ENCODE peak calls at places on chromosomes 13 and 19, in ten cellular contexts. P is EL; S is kidney tubule cell; A is CD8-positive, alpha-beta memory T cell; B is astrocyte of the cerebellum; K is activated CD4-positive, alpha-beta T cell treated with anti-CD3 and anti-CD28 coated beads, Interleukin-2, amount 50 U/mL, for 48 hours; H is M059J; Y is SK-N-DZ; X is stimulated activated naive CD4-positive, alpha-beta T cell; O is T-helper 1 cell. N is an unnamed sample.

GRCh38 chr13:97574926-97575325 is 141.0 kb downstream of the RAP2A start:
- DNase-seq in S (peak), X (no peak), H (peak), K (peak), B (no peak), Y (no peak), A (no peak), O (no peak), P (peak), N (peak)

GRCh38 chr13:36193151-36193855 is 21.1 kb downstream of the SOHLH2 start:
- DNase-seq in Y (no peak), B (peak), H (peak), P (peak), X (no peak), K (no peak), A (no peak), S (peak), O (no peak), N (no peak)

GRCh38 chr19:7168941-7169340 is 99.4 kb downstream of the ZNF557 start:
- DNase-seq in K (no peak), H (no peak), B (no peak), X (no peak), Y (no peak), P (no peak), A (no peak), S (no peak), O (no peak), N (peak)

GRCh38 chr19:18007605-18007938 is 398 bp upstream of the ARRDC2 start:
- DNase-seq in B (no peak), S (no peak), P (no peak), K (no peak), H (no peak), Y (no peak), O (no peak), X (no peak), A (no peak), N (no peak)

GRCh38 chr13:97224544-97225324 is 2.6 kb downstream of the MBNL2 start:
- DNase-seq in Y (no peak), O (peak), S (peak), P (peak), K (peak), X (no peak), A (peak), B (peak), H (peak), N (peak)

GRCh38 chr13:108700421-108701170 is 71.2 kb downstream of the MYO16 start:
- DNase-seq in A (no peak), H (peak), P (peak), K (no peak), B (peak), X (no peak), Y (no peak), O (no peak), S (no peak), N (peak)

GRCh38 chr19:51794865-51795490 is at the start of gene FPR3:
- DNase-seq in S (no peak), O (no peak), P (peak), B (no peak), A (no peak), Y (no peak), H (no peak), K (no peak), X (no peak), N (no peak)

GRCh38 chr13:101941095-101941777 is 460.6 kb downstream of the FGF14 start:
- DNase-seq in K (no peak), H (peak), A (no peak), O (no peak), Y (peak), S (peak), B (no peak), X (no peak), P (no peak), N (peak)

N was measured in IMR-90.